ENCODE peak calls at places on chromosomes 4 and X, in nine cellular contexts. One of them, this sample, is unnamed.

GRCh38 chr4:76993787-76994641 is 44.5 kb downstream of the SEPTIN11 start:
- DNase-seq in Caco-2: no peak
- DNase-seq in lower leg skin: no peak
- DNase-seq in NCI-H526 treated with DMSO at 0.1 percent for 48 hours: no peak
- DNase-seq in skeletal muscle cell: no peak
- DNase-seq in HuH-7.5: no peak
- DNase-seq in stimulated activated CD8-positive, alpha-beta memory T cell treated with anti-CD3 and anti-CD28 coated beads, Interleukin-4, amount 100 ng/mL, for 1 hour: peak
- DNase-seq in fibroblast of lung: no peak
- DNase-seq in stimulated activated naive CD4-positive, alpha-beta T cell treated with Interleukin-2 at 50 U/mL for 16 hours: peak
- DNase-seq in this sample: no peak

GRCh38 chr4:1974836-1975235 is 33.9 kb downstream of the NELFA start:
- DNase-seq in Caco-2: no peak
- DNase-seq in lower leg skin: no peak
- DNase-seq in NCI-H526 treated with DMSO at 0.1 percent for 48 hours: no peak
- DNase-seq in skeletal muscle cell: no peak
- DNase-seq in HuH-7.5: no peak
- DNase-seq in stimulated activated CD8-positive, alpha-beta memory T cell treated with anti-CD3 and anti-CD28 coated beads, Interleukin-4, amount 100 ng/mL, for 1 hour: no peak
- DNase-seq in fibroblast of lung: no peak
- DNase-seq in stimulated activated naive CD4-positive, alpha-beta T cell treated with Interleukin-2 at 50 U/mL for 16 hours: no peak
- DNase-seq in this sample: no peak

GRCh38 chr4:186204103-186204559 is 12.8 kb downstream of the CYP4V2 start:
- DNase-seq in Caco-2: peak
- DNase-seq in lower leg skin: peak
- DNase-seq in NCI-H526 treated with DMSO at 0.1 percent for 48 hours: peak
- DNase-seq in skeletal muscle cell: peak
- DNase-seq in HuH-7.5: no peak
- DNase-seq in stimulated activated CD8-positive, alpha-beta memory T cell treated with anti-CD3 and anti-CD28 coated beads, Interleukin-4, amount 100 ng/mL, for 1 hour: peak
- DNase-seq in fibroblast of lung: peak
- DNase-seq in stimulated activated naive CD4-positive, alpha-beta T cell treated with Interleukin-2 at 50 U/mL for 16 hours: peak
- DNase-seq in this sample: peak

GRCh38 chrX:9905288-9905687 is 61.9 kb upstream of the CLDN34 start:
- DNase-seq in Caco-2: no peak
- DNase-seq in lower leg skin: no peak
- DNase-seq in NCI-H526 treated with DMSO at 0.1 percent for 48 hours: no peak
- DNase-seq in skeletal muscle cell: no peak
- DNase-seq in HuH-7.5: no peak
- DNase-seq in stimulated activated CD8-positive, alpha-beta memory T cell treated with anti-CD3 and anti-CD28 coated beads, Interleukin-4, amount 100 ng/mL, for 1 hour: no peak
- DNase-seq in fibroblast of lung: peak
- DNase-seq in stimulated activated naive CD4-positive, alpha-beta T cell treated with Interleukin-2 at 50 U/mL for 16 hours: no peak
- DNase-seq in this sample: no peak

GRCh38 chrX:21798677-21799219 is 40.7 kb upstream of the MBTPS2 start:
- DNase-seq in Caco-2: no peak
- DNase-seq in lower leg skin: no peak
- DNase-seq in NCI-H526 treated with DMSO at 0.1 percent for 48 hours: no peak
- DNase-seq in skeletal muscle cell: peak
- DNase-seq in HuH-7.5: no peak
- DNase-seq in stimulated activated CD8-positive, alpha-beta memory T cell treated with anti-CD3 and anti-CD28 coated beads, Interleukin-4, amount 100 ng/mL, for 1 hour: no peak
- DNase-seq in fibroblast of lung: peak
- DNase-seq in stimulated activated naive CD4-positive, alpha-beta T cell treated with Interleukin-2 at 50 U/mL for 16 hours: no peak
- DNase-seq in this sample: no peak

GRCh38 chr4:113555868-113556267 is 205.7 kb downstream of the CAMK2D start:
- DNase-seq in Caco-2: no peak
- DNase-seq in lower leg skin: no peak
- DNase-seq in NCI-H526 treated with DMSO at 0.1 percent for 48 hours: no peak
- DNase-seq in skeletal muscle cell: no peak
- DNase-seq in HuH-7.5: no peak
- DNase-seq in stimulated activated CD8-positive, alpha-beta memory T cell treated with anti-CD3 and anti-CD28 coated beads, Interleukin-4, amount 100 ng/mL, for 1 hour: no peak
- DNase-seq in fibroblast of lung: no peak
- DNase-seq in stimulated activated naive CD4-positive, alpha-beta T cell treated with Interleukin-2 at 50 U/mL for 16 hours: no peak
- DNase-seq in this sample: no peak

GRCh38 chr4:100087743-100088142 is 102.5 kb downstream of the DDIT4L start:
- DNase-seq in Caco-2: no peak
- DNase-seq in lower leg skin: peak
- DNase-seq in NCI-H526 treated with DMSO at 0.1 percent for 48 hours: no peak
- DNase-seq in skeletal muscle cell: no peak
- DNase-seq in HuH-7.5: no peak
- DNase-seq in stimulated activated CD8-positive, alpha-beta memory T cell treated with anti-CD3 and anti-CD28 coated beads, Interleukin-4, amount 100 ng/mL, for 1 hour: no peak
- DNase-seq in fibroblast of lung: no peak
- DNase-seq in stimulated activated naive CD4-positive, alpha-beta T cell treated with Interleukin-2 at 50 U/mL for 16 hours: no peak
- DNase-seq in this sample: no peak

GRCh38 chr4:11589676-11590075 is 161.0 kb upstream of the HS3ST1 start:
- DNase-seq in Caco-2: no peak
- DNase-seq in lower leg skin: no peak
- DNase-seq in NCI-H526 treated with DMSO at 0.1 percent for 48 hours: no peak
- DNase-seq in skeletal muscle cell: no peak
- DNase-seq in HuH-7.5: no peak
- DNase-seq in stimulated activated CD8-positive, alpha-beta memory T cell treated with anti-CD3 and anti-CD28 coated beads, Interleukin-4, amount 100 ng/mL, for 1 hour: no peak
- DNase-seq in fibroblast of lung: peak
- DNase-seq in stimulated activated naive CD4-positive, alpha-beta T cell treated with Interleukin-2 at 50 U/mL for 16 hours: no peak
- DNase-seq in this sample: no peak

GRCh38 chr4:158259955-158260575 is 49.8 kb downstream of the TMEM144 start:
- DNase-seq in Caco-2: no peak
- DNase-seq in lower leg skin: no peak
- DNase-seq in NCI-H526 treated with DMSO at 0.1 percent for 48 hours: peak
- DNase-seq in skeletal muscle cell: no peak
- DNase-seq in HuH-7.5: no peak
- DNase-seq in stimulated activated CD8-positive, alpha-beta memory T cell treated with anti-CD3 and anti-CD28 coated beads, Interleukin-4, amount 100 ng/mL, for 1 hour: no peak
- DNase-seq in fibroblast of lung: peak
- DNase-seq in stimulated activated naive CD4-positive, alpha-beta T cell treated with Interleukin-2 at 50 U/mL for 16 hours: no peak
- DNase-seq in this sample: peak

GRCh38 chrX:55695227-55696018 is 22.1 kb upstream of the RRAGB start:
- DNase-seq in Caco-2: no peak
- DNase-seq in lower leg skin: no peak
- DNase-seq in NCI-H526 treated with DMSO at 0.1 percent for 48 hours: no peak
- DNase-seq in skeletal muscle cell: no peak
- DNase-seq in HuH-7.5: no peak
- DNase-seq in stimulated activated CD8-positive, alpha-beta memory T cell treated with anti-CD3 and anti-CD28 coated beads, Interleukin-4, amount 100 ng/mL, for 1 hour: no peak
- DNase-seq in fibroblast of lung: no peak
- DNase-seq in stimulated activated naive CD4-positive, alpha-beta T cell treated with Interleukin-2 at 50 U/mL for 16 hours: no peak
- DNase-seq in this sample: no peak

GRCh38 chr4:97585274-97585673 is 558.0 kb downstream of the STPG2 start:
- DNase-seq in Caco-2: no peak
- DNase-seq in lower leg skin: no peak
- DNase-seq in NCI-H526 treated with DMSO at 0.1 percent for 48 hours: no peak
- DNase-seq in skeletal muscle cell: no peak
- DNase-seq in HuH-7.5: no peak
- DNase-seq in stimulated activated CD8-positive, alpha-beta memory T cell treated with anti-CD3 and anti-CD28 coated beads, Interleukin-4, amount 100 ng/mL, for 1 hour: no peak
- DNase-seq in fibroblast of lung: no peak
- DNase-seq in stimulated activated naive CD4-positive, alpha-beta T cell treated with Interleukin-2 at 50 U/mL for 16 hours: no peak
- DNase-seq in this sample: no peak

GRCh38 chrX:134684956-134685355 is 26.7 kb upstream of the PLAC1 start:
- DNase-seq in Caco-2: no peak
- DNase-seq in lower leg skin: no peak
- DNase-seq in NCI-H526 treated with DMSO at 0.1 percent for 48 hours: no peak
- DNase-seq in skeletal muscle cell: no peak
- DNase-seq in HuH-7.5: no peak
- DNase-seq in stimulated activated CD8-positive, alpha-beta memory T cell treated with anti-CD3 and anti-CD28 coated beads, Interleukin-4, amount 100 ng/mL, for 1 hour: no peak
- DNase-seq in fibroblast of lung: no peak
- DNase-seq in stimulated activated naive CD4-positive, alpha-beta T cell treated with Interleukin-2 at 50 U/mL for 16 hours: no peak
- DNase-seq in this sample: no peak

GRCh38 chr4:86831262-86832090 is 17.7 kb downstream of the SLC10A6 start:
- DNase-seq in Caco-2: no peak
- DNase-seq in lower leg skin: no peak
- DNase-seq in NCI-H526 treated with DMSO at 0.1 percent for 48 hours: no peak
- DNase-seq in skeletal muscle cell: peak
- DNase-seq in HuH-7.5: no peak
- DNase-seq in stimulated activated CD8-positive, alpha-beta memory T cell treated with anti-CD3 and anti-CD28 coated beads, Interleukin-4, amount 100 ng/mL, for 1 hour: no peak
- DNase-seq in fibroblast of lung: peak
- DNase-seq in stimulated activated naive CD4-positive, alpha-beta T cell treated with Interleukin-2 at 50 U/mL for 16 hours: no peak
- DNase-seq in this sample: no peak

GRCh38 chr4:182825786-182826185 is 91.4 kb downstream of the DCTD start:
- DNase-seq in Caco-2: no peak
- DNase-seq in lower leg skin: no peak
- DNase-seq in NCI-H526 treated with DMSO at 0.1 percent for 48 hours: no peak
- DNase-seq in skeletal muscle cell: no peak
- DNase-seq in HuH-7.5: no peak
- DNase-seq in stimulated activated CD8-positive, alpha-beta memory T cell treated with anti-CD3 and anti-CD28 coated beads, Interleukin-4, amount 100 ng/mL, for 1 hour: no peak
- DNase-seq in fibroblast of lung: no peak
- DNase-seq in stimulated activated naive CD4-positive, alpha-beta T cell treated with Interleukin-2 at 50 U/mL for 16 hours: no peak
- DNase-seq in this sample: no peak

GRCh38 chr4:102008711-102009110 is 218.2 kb downstream of the BANK1 start:
- DNase-seq in Caco-2: no peak
- DNase-seq in lower leg skin: no peak
- DNase-seq in NCI-H526 treated with DMSO at 0.1 percent for 48 hours: no peak
- DNase-seq in skeletal muscle cell: peak
- DNase-seq in HuH-7.5: no peak
- DNase-seq in stimulated activated CD8-positive, alpha-beta memory T cell treated with anti-CD3 and anti-CD28 coated beads, Interleukin-4, amount 100 ng/mL, for 1 hour: no peak
- DNase-seq in fibroblast of lung: peak
- DNase-seq in stimulated activated naive CD4-positive, alpha-beta T cell treated with Interleukin-2 at 50 U/mL for 16 hours: no peak
- DNase-seq in this sample: no peak

This sample was measured in SW 1271.